ENCODE peak calls at places on chromosome 19, in eight cellular contexts. One of them, this sample, is unnamed.

GRCh38 chr19:16328824-16329482 is 4.3 kb downstream of the KLF2 start:
- DNase-seq in GM23338: no peak
- DNase-seq in GM10248: no peak
- DNase-seq in GM13976: no peak
- DNase-seq in right atrium auricular region: no peak
- DNase-seq in fibroblast of pulmonary artery: peak
- DNase-seq in PC-3: no peak
- DNase-seq in body of pancreas: no peak
- DNase-seq in this sample: no peak

GRCh38 chr19:51064534-51065220 is at the start of gene KLK13:
- DNase-seq in fibroblast of pulmonary artery: peak
- DNase-seq in body of pancreas: peak
- DNase-seq in GM10248: peak
- DNase-seq in GM13976: peak
- DNase-seq in PC-3: no peak
- DNase-seq in right atrium auricular region: no peak
- DNase-seq in GM23338: peak
- DNase-seq in this sample: no peak

GRCh38 chr19:46022061-46022430 is 807 bp downstream of the PGLYRP1 start:
- DNase-seq in fibroblast of pulmonary artery: no peak
- DNase-seq in GM23338: no peak
- DNase-seq in GM13976: no peak
- DNase-seq in body of pancreas: no peak
- DNase-seq in GM10248: peak
- DNase-seq in right atrium auricular region: no peak
- DNase-seq in PC-3: no peak
- DNase-seq in this sample: no peak

GRCh38 chr19:15829277-15829770 is 13.9 kb upstream of the OR10H1 start:
- DNase-seq in GM23338: no peak
- DNase-seq in fibroblast of pulmonary artery: no peak
- DNase-seq in PC-3: no peak
- DNase-seq in body of pancreas: no peak
- DNase-seq in GM10248: no peak
- DNase-seq in GM13976: no peak
- DNase-seq in right atrium auricular region: no peak
- DNase-seq in this sample: no peak

GRCh38 chr19:662207-662961 is 630 bp downstream of the RNF126 start:
- DNase-seq in body of pancreas: peak
- DNase-seq in GM10248: peak
- DNase-seq in GM13976: peak
- DNase-seq in right atrium auricular region: no peak
- DNase-seq in PC-3: peak
- DNase-seq in fibroblast of pulmonary artery: peak
- DNase-seq in GM23338: peak
- DNase-seq in this sample: no peak

GRCh38 chr19:49567722-49568454 is 12.5 kb downstream of the NOSIP start:
- DNase-seq in body of pancreas: no peak
- DNase-seq in GM10248: no peak
- DNase-seq in right atrium auricular region: no peak
- DNase-seq in GM23338: no peak
- DNase-seq in PC-3: peak
- DNase-seq in GM13976: peak
- DNase-seq in fibroblast of pulmonary artery: no peak
- DNase-seq in this sample: no peak

GRCh38 chr19:53432088-53432661 is 391 bp downstream of the ZNF761 start:
- DNase-seq in PC-3: peak
- DNase-seq in right atrium auricular region: peak
- DNase-seq in GM23338: peak
- DNase-seq in GM13976: peak
- DNase-seq in fibroblast of pulmonary artery: peak
- DNase-seq in GM10248: peak
- DNase-seq in body of pancreas: peak
- DNase-seq in this sample: peak

GRCh38 chr19:41324921-41325639 is 15.1 kb downstream of the CCDC97 start:
- DNase-seq in right atrium auricular region: peak
- DNase-seq in body of pancreas: peak
- DNase-seq in PC-3: peak
- DNase-seq in GM10248: peak
- DNase-seq in fibroblast of pulmonary artery: peak
- DNase-seq in GM13976: no peak
- DNase-seq in GM23338: peak
- DNase-seq in this sample: peak

GRCh38 chr19:13817018-13817614 is 21.9 kb downstream of the ZSWIM4 start:
- DNase-seq in GM23338: peak
- DNase-seq in PC-3: no peak
- DNase-seq in body of pancreas: peak
- DNase-seq in right atrium auricular region: no peak
- DNase-seq in GM10248: no peak
- DNase-seq in GM13976: no peak
- DNase-seq in fibroblast of pulmonary artery: no peak
- DNase-seq in this sample: no peak

GRCh38 chr19:34173145-34173956 is 1.0 kb downstream of the LSM14A start:
- DNase-seq in GM13976: no peak
- DNase-seq in fibroblast of pulmonary artery: peak
- DNase-seq in right atrium auricular region: no peak
- DNase-seq in GM10248: no peak
- DNase-seq in GM23338: peak
- DNase-seq in body of pancreas: peak
- DNase-seq in PC-3: peak
- DNase-seq in this sample: peak

GRCh38 chr19:27776020-27776419 is 1436.9 kb downstream of the UQCRFS1 start:
- DNase-seq in body of pancreas: no peak
- DNase-seq in PC-3: peak
- DNase-seq in GM13976: no peak
- DNase-seq in right atrium auricular region: peak
- DNase-seq in GM23338: peak
- DNase-seq in GM10248: no peak
- DNase-seq in fibroblast of pulmonary artery: peak
- DNase-seq in this sample: peak

GRCh38 chr19:12834418-12834943 is at the start of gene RTBDN:
- DNase-seq in body of pancreas: no peak
- DNase-seq in GM13976: no peak
- DNase-seq in fibroblast of pulmonary artery: no peak
- DNase-seq in right atrium auricular region: no peak
- DNase-seq in GM23338: peak
- DNase-seq in GM10248: no peak
- DNase-seq in PC-3: peak
- DNase-seq in this sample: no peak

DNA sequence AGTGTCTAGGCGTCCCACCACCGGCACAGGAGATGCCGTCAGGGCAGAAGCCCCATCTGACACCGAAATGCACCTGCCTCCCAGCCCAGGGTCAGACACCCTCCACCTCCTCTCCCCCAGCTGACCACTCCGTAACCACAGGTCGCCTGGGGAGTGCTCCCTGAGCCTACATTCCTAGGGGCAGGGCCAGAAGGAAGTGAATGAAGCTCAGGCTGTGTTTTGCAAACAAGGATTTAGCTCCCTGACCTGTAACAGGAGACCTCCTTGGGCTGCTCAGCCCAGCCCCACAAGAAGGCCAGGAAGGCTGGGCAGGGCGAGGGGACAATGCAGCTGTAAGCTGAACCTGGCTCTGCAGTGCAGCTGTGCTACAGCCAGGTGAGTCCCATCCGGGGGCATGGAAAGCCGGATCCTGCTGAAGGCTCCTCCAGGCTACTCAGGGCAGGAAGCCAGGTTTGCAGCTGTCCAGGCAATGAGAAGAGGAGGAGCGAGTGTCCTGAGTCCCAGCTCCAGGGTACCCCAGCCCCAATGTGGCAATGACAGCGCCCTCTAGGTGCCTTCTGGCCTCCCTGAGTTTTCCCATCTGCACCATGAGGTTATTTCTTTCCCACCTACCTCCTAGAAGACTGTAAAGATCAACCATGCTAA is 42.1 kb downstream of the RHPN2 start:
- DNase-seq in body of pancreas: no peak
- DNase-seq in GM23338: peak
- DNase-seq in PC-3: no peak
- DNase-seq in right atrium auricular region: no peak
- DNase-seq in GM10248: no peak
- DNase-seq in GM13976: no peak
- DNase-seq in fibroblast of pulmonary artery: no peak
- DNase-seq in this sample: no peak
- TF ChIP-seq CTCF in body of pancreas: no peak
- TF ChIP-seq CTCF in GM23338: peak
- TF ChIP-seq CTCF in PC-3: peak
- TF ChIP-seq CTCF in right atrium auricular region: no peak
- TF ChIP-seq CTCF in GM10248: no peak
- TF ChIP-seq CTCF in GM13976: no peak
- TF ChIP-seq CTCF in fibroblast of pulmonary artery: no peak
- TF ChIP-seq CTCF in this sample: peak

GRCh38 chr19:8213827-8214672 is 4.9 kb downstream of the CERS4 start:
- DNase-seq in GM13976: no peak
- DNase-seq in right atrium auricular region: no peak
- DNase-seq in GM23338: no peak
- DNase-seq in GM10248: no peak
- DNase-seq in fibroblast of pulmonary artery: no peak
- DNase-seq in body of pancreas: no peak
- DNase-seq in PC-3: no peak
- DNase-seq in this sample: no peak

GRCh38 chr19:8216357-8216756 is 7.2 kb downstream of the CERS4 start:
- DNase-seq in fibroblast of pulmonary artery: no peak
- DNase-seq in PC-3: no peak
- DNase-seq in body of pancreas: no peak
- DNase-seq in GM13976: no peak
- DNase-seq in right atrium auricular region: no peak
- DNase-seq in GM23338: no peak
- DNase-seq in GM10248: no peak
- DNase-seq in this sample: no peak

GRCh38 chr19:8212916-8213315 is 3.7 kb downstream of the CERS4 start:
- DNase-seq in right atrium auricular region: no peak
- DNase-seq in GM13976: no peak
- DNase-seq in GM10248: no peak
- DNase-seq in body of pancreas: no peak
- DNase-seq in GM23338: no peak
- DNase-seq in PC-3: no peak
- DNase-seq in fibroblast of pulmonary artery: no peak
- DNase-seq in this sample: no peak

GRCh38 chr19:8214802-8215201 is 5.6 kb downstream of the CERS4 start:
- DNase-seq in right atrium auricular region: no peak
- DNase-seq in GM13976: no peak
- DNase-seq in GM10248: no peak
- DNase-seq in PC-3: no peak
- DNase-seq in GM23338: no peak
- DNase-seq in fibroblast of pulmonary artery: no peak
- DNase-seq in body of pancreas: peak
- DNase-seq in this sample: no peak

DNA sequence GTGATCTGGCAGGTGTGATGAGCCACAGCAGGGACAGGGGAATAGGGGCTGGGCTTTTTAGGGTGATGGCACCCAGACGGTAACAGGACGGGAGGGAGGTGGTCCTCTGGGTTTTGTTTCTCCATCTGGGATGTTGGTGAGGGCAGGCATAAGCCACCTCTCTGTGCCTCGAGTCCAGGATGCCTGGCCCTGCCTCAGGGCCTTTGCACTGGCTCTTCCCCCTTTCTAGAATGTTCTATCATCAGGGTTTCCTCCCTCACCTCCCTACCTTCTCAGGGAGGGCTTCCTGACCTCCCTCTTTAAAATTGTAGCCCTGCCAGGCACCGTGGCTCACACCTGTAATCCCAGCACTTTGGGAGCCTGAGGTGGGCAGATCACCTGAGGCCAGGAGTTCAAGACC is 6.6 kb downstream of the CERS4 start:
- DNase-seq in right atrium auricular region: no peak
- DNase-seq in GM23338: no peak
- DNase-seq in GM13976: no peak
- DNase-seq in fibroblast of pulmonary artery: no peak
- DNase-seq in GM10248: no peak
- DNase-seq in PC-3: no peak
- DNase-seq in body of pancreas: no peak
- DNase-seq in this sample: no peak
- TF ChIP-seq CTCF in right atrium auricular region: no peak
- TF ChIP-seq CTCF in GM23338: no peak
- TF ChIP-seq CTCF in GM13976: no peak
- TF ChIP-seq CTCF in fibroblast of pulmonary artery: no peak
- TF ChIP-seq CTCF in GM10248: no peak
- TF ChIP-seq CTCF in PC-3: no peak
- TF ChIP-seq CTCF in body of pancreas: no peak
- TF ChIP-seq CTCF in this sample: no peak

DNA sequence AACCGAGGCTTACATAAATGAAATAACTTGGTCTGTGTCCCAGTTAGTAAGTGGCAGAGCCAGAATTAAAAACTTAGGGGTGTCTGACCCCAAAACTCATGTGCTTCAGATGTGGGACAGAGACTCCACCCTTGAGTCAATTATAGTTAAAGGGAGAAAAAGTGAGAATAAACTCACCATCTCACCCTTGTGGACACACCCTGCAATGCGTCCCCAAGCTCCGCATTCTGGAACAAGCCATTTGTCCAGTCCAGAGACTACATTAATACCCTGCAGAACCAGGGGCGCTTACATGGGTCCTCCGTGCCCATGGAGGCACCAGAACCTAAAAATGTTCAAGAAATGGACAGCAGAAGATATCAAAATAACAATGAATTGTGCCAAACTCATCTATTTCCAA is 207.0 kb upstream of the ZNF507 start:
- DNase-seq in body of pancreas: no peak
- DNase-seq in fibroblast of pulmonary artery: no peak
- DNase-seq in GM23338: peak
- DNase-seq in PC-3: no peak
- DNase-seq in right atrium auricular region: no peak
- DNase-seq in GM10248: no peak
- DNase-seq in GM13976: no peak
- DNase-seq in this sample: no peak
- TF ChIP-seq CTCF in body of pancreas: no peak
- TF ChIP-seq CTCF in fibroblast of pulmonary artery: no peak
- TF ChIP-seq CTCF in GM23338: peak
- TF ChIP-seq CTCF in PC-3: no peak
- TF ChIP-seq CTCF in right atrium auricular region: no peak
- TF ChIP-seq CTCF in GM10248: no peak
- TF ChIP-seq CTCF in GM13976: no peak
- TF ChIP-seq CTCF in this sample: peak

GRCh38 chr19:35715981-35716734 is 1.6 kb upstream of the KMT2B start:
- DNase-seq in GM23338: peak
- DNase-seq in GM13976: no peak
- DNase-seq in right atrium auricular region: peak
- DNase-seq in PC-3: peak
- DNase-seq in body of pancreas: peak
- DNase-seq in fibroblast of pulmonary artery: peak
- DNase-seq in GM10248: no peak
- DNase-seq in this sample: peak

GRCh38 chr19:35712910-35713845 is 4.6 kb upstream of the KMT2B start:
- DNase-seq in body of pancreas: no peak
- DNase-seq in PC-3: no peak
- DNase-seq in GM23338: peak
- DNase-seq in GM10248: peak
- DNase-seq in GM13976: peak
- DNase-seq in right atrium auricular region: no peak
- DNase-seq in fibroblast of pulmonary artery: no peak
- DNase-seq in this sample: no peak

GRCh38 chr19:35713904-35714440 is 3.8 kb upstream of the KMT2B start:
- DNase-seq in GM10248: no peak
- DNase-seq in fibroblast of pulmonary artery: no peak
- DNase-seq in GM23338: no peak
- DNase-seq in right atrium auricular region: no peak
- DNase-seq in body of pancreas: no peak
- DNase-seq in PC-3: no peak
- DNase-seq in GM13976: no peak
- DNase-seq in this sample: no peak

GRCh38 chr19:35715355-35715809 is 2.4 kb upstream of the KMT2B start:
- DNase-seq in PC-3: no peak
- DNase-seq in GM13976: no peak
- DNase-seq in GM10248: no peak
- DNase-seq in right atrium auricular region: no peak
- DNase-seq in fibroblast of pulmonary artery: no peak
- DNase-seq in GM23338: no peak
- DNase-seq in body of pancreas: no peak
- DNase-seq in this sample: no peak

GRCh38 chr19:35714601-35715354 is 3.0 kb upstream of the KMT2B start:
- DNase-seq in GM13976: no peak
- DNase-seq in right atrium auricular region: no peak
- DNase-seq in fibroblast of pulmonary artery: no peak
- DNase-seq in GM10248: peak
- DNase-seq in PC-3: no peak
- DNase-seq in body of pancreas: no peak
- DNase-seq in GM23338: peak
- DNase-seq in this sample: no peak
- TF ChIP-seq CTCF in GM13976: peak
- TF ChIP-seq CTCF in right atrium auricular region: no peak
- TF ChIP-seq CTCF in fibroblast of pulmonary artery: no peak
- TF ChIP-seq CTCF in GM10248: peak
- TF ChIP-seq CTCF in PC-3: no peak
- TF ChIP-seq CTCF in body of pancreas: no peak
- TF ChIP-seq CTCF in GM23338: peak
- TF ChIP-seq CTCF in this sample: no peak